ENCODE peak calls at places on chromosomes 1 and 21, in four cellular contexts. D is stimulated activated CD4-positive, alpha-beta T cell treated with anti-CD3 and anti-CD28 coated beads, Interleukin-15, amount 100 ng/mL, for 1 hour; Y is fibroblast of lung; H is DMS153. A is an unnamed sample.

GRCh38 chr1:30845237-30845636 is 63.3 kb downstream of the SDC3 start:
- DNase-seq in D (no peak), Y (no peak), H (no peak), A (no peak)

GRCh38 chr21:21175798-21176334 is 177.7 kb downstream of the NCAM2 start:
- DNase-seq in D (no peak), H (no peak), Y (no peak), A (no peak)

GRCh38 chr21:38938343-38938742 is 132.6 kb downstream of the ETS2 start:
- DNase-seq in H (peak; percentile 62), Y (peak; percentile 34), D (no peak), A (no peak)

GRCh38 chr1:182129398-182129797 is 67.9 kb upstream of the ZNF648 start:
- DNase-seq in D (no peak), H (no peak), Y (no peak), A (no peak)

GRCh38 chr1:14962407-14962806 is 191.1 kb upstream of the TMEM51 start:
- DNase-seq in H (no peak), Y (no peak), D (no peak), A (no peak)

GRCh38 chr1:18955442-18956188 is 861 bp downstream of the IFFO2 start:
- DNase-seq in Y (no peak), H (peak; percentile 31), D (no peak), A (no peak)

GRCh38 chr1:15940110-15941043 is 35.5 kb downstream of the ZBTB17 start:
- DNase-seq in H (no peak), Y (no peak), D (no peak), A (no peak)

GRCh38 chr1:113998361-113998760 is 19.1 kb downstream of the OLFML3 start:
- DNase-seq in Y (peak; percentile 22), H (no peak), D (no peak), A (no peak)

GRCh38 chr1:191348328-191348727 is 809.9 kb upstream of the RGS18 start:
- DNase-seq in Y (no peak), D (no peak), H (no peak), A (no peak)

GRCh38 chr1:64898107-64898861 is 68.1 kb downstream of the JAK1 start:
- DNase-seq in Y (peak; percentile 92), H (peak; percentile 71), D (no peak), A (no peak)

GRCh38 chr1:166489670-166490436 is 323.1 kb upstream of the FAM78B start:
- DNase-seq in Y (no peak), D (peak; percentile 6), H (peak; percentile 27), A (peak; percentile 60)

GRCh38 chr21:15422761-15423160 is 307.0 kb upstream of the USP25 start:
- DNase-seq in D (no peak), Y (peak; percentile 18), H (no peak), A (no peak)

GRCh38 chr1:79633456-79633855 is 626.9 kb upstream of the ADGRL4 start:
- DNase-seq in H (no peak), D (no peak), Y (peak; percentile 88), A (no peak)

GRCh38 chr1:167439301-167439988 is 78.9 kb downstream of the CD247 start:
- DNase-seq in D (no peak), H (no peak), Y (peak; percentile 44), A (no peak)

GRCh38 chr21:41750051-41750450 is 16.8 kb downstream of the RIPK4 start:
- DNase-seq in Y (no peak), D (no peak), H (no peak), A (no peak)

A was measured in GM12878.